ENCODE peak calls at places on chromosomes 16 and 17, in eight cellular contexts. One of them, this sample, is unnamed.

GRCh38 chr16:51763072-51763658 is 612.1 kb upstream of the SALL1 start:
- DNase-seq in Calu3: no peak
- DNase-seq in BE2C: no peak
- DNase-seq in HL-60: no peak
- DNase-seq in cardiac fibroblast: no peak
- DNase-seq in HepG2: no peak
- DNase-seq in lower leg skin: no peak
- DNase-seq in fibroblast of the aortic adventitia: no peak
- DNase-seq in this sample: no peak

GRCh38 chr17:9174779-9175574 is 153.7 kb downstream of the NTN1 start:
- DNase-seq in lower leg skin: no peak
- DNase-seq in HL-60: no peak
- DNase-seq in BE2C: no peak
- DNase-seq in cardiac fibroblast: no peak
- DNase-seq in Calu3: no peak
- DNase-seq in fibroblast of the aortic adventitia: no peak
- DNase-seq in HepG2: no peak
- DNase-seq in this sample: no peak

GRCh38 chr16:88962478-88963152 is 14.4 kb downstream of the CBFA2T3 start:
- DNase-seq in lower leg skin: no peak
- DNase-seq in Calu3: no peak
- DNase-seq in cardiac fibroblast: no peak
- DNase-seq in HL-60: no peak
- DNase-seq in fibroblast of the aortic adventitia: no peak
- DNase-seq in BE2C: no peak
- DNase-seq in HepG2: no peak
- DNase-seq in this sample: no peak

GRCh38 chr16:67673712-67674580 is 7.3 kb downstream of the C16orf86 start:
- DNase-seq in Calu3: peak; percentile 42
- DNase-seq in HepG2: no peak
- DNase-seq in BE2C: peak; percentile 46
- DNase-seq in HL-60: peak; percentile 63
- DNase-seq in cardiac fibroblast: peak; percentile 88
- DNase-seq in fibroblast of the aortic adventitia: no peak
- DNase-seq in lower leg skin: peak; percentile 93
- DNase-seq in this sample: no peak

GRCh38 chr17:17414316-17414937 is 62.4 kb upstream of the MED9 start:
- DNase-seq in lower leg skin: no peak
- DNase-seq in Calu3: no peak
- DNase-seq in HepG2: no peak
- DNase-seq in cardiac fibroblast: peak; percentile 83
- DNase-seq in HL-60: no peak
- DNase-seq in BE2C: no peak
- DNase-seq in fibroblast of the aortic adventitia: peak; percentile 92
- DNase-seq in this sample: no peak

GRCh38 chr17:43613911-43614310 is 47.8 kb downstream of the MEOX1 start:
- DNase-seq in cardiac fibroblast: no peak
- DNase-seq in HepG2: no peak
- DNase-seq in HL-60: no peak
- DNase-seq in fibroblast of the aortic adventitia: peak; percentile 47
- DNase-seq in Calu3: no peak
- DNase-seq in lower leg skin: no peak
- DNase-seq in BE2C: no peak
- DNase-seq in this sample: no peak

GRCh38 chr16:77744136-77744535 is 21.8 kb downstream of the NUDT7 start:
- DNase-seq in HL-60: no peak
- DNase-seq in cardiac fibroblast: no peak
- DNase-seq in BE2C: no peak
- DNase-seq in Calu3: no peak
- DNase-seq in lower leg skin: no peak
- DNase-seq in HepG2: no peak
- DNase-seq in fibroblast of the aortic adventitia: no peak
- DNase-seq in this sample: no peak

GRCh38 chr17:9918352-9918751 is 13.3 kb upstream of the RCVRN start:
- DNase-seq in lower leg skin: no peak
- DNase-seq in HL-60: no peak
- DNase-seq in cardiac fibroblast: no peak
- DNase-seq in BE2C: no peak
- DNase-seq in fibroblast of the aortic adventitia: no peak
- DNase-seq in HepG2: no peak
- DNase-seq in Calu3: no peak
- DNase-seq in this sample: no peak

GRCh38 chr17:47615766-47616424 is 33.8 kb upstream of the KPNB1 start:
- DNase-seq in HL-60: no peak
- DNase-seq in fibroblast of the aortic adventitia: peak; percentile 75
- DNase-seq in lower leg skin: no peak
- DNase-seq in Calu3: no peak
- DNase-seq in HepG2: peak; percentile 52
- DNase-seq in BE2C: no peak
- DNase-seq in cardiac fibroblast: peak; percentile 69
- DNase-seq in this sample: no peak

GRCh38 chr16:65808735-65809134 is 557.8 kb upstream of the CDH5 start:
- DNase-seq in HepG2: no peak
- DNase-seq in fibroblast of the aortic adventitia: no peak
- DNase-seq in lower leg skin: no peak
- DNase-seq in BE2C: no peak
- DNase-seq in Calu3: no peak
- DNase-seq in cardiac fibroblast: no peak
- DNase-seq in HL-60: no peak
- DNase-seq in this sample: no peak

GRCh38 chr17:44188757-44189403 is 2.1 kb downstream of the TMUB2 start:
- DNase-seq in HepG2: no peak
- DNase-seq in HL-60: no peak
- DNase-seq in fibroblast of the aortic adventitia: no peak
- DNase-seq in lower leg skin: no peak
- DNase-seq in BE2C: no peak
- DNase-seq in cardiac fibroblast: no peak
- DNase-seq in Calu3: no peak
- DNase-seq in this sample: no peak

GRCh38 chr17:10631048-10631700 is 25.9 kb downstream of the MYH3 start:
- DNase-seq in fibroblast of the aortic adventitia: peak; percentile 40
- DNase-seq in HepG2: no peak
- DNase-seq in cardiac fibroblast: peak; percentile 43
- DNase-seq in BE2C: peak; percentile 23
- DNase-seq in Calu3: peak; percentile 47
- DNase-seq in HL-60: no peak
- DNase-seq in lower leg skin: no peak
- DNase-seq in this sample: no peak

GRCh38 chr17:72987166-72987565 is 105.3 kb downstream of the SLC39A11 start:
- DNase-seq in BE2C: no peak
- DNase-seq in Calu3: no peak
- DNase-seq in fibroblast of the aortic adventitia: no peak
- DNase-seq in HL-60: no peak
- DNase-seq in cardiac fibroblast: no peak
- DNase-seq in lower leg skin: no peak
- DNase-seq in HepG2: no peak
- DNase-seq in this sample: no peak

GRCh38 chr16:5918553-5919127 is 821.0 kb upstream of the EEF2KMT start:
- DNase-seq in BE2C: no peak
- DNase-seq in lower leg skin: peak; percentile 10
- DNase-seq in HepG2: peak; percentile 2
- DNase-seq in cardiac fibroblast: no peak
- DNase-seq in HL-60: no peak
- DNase-seq in Calu3: peak; percentile 58
- DNase-seq in fibroblast of the aortic adventitia: no peak
- DNase-seq in this sample: no peak

GRCh38 chr17:78935419-78936323 is 10.5 kb upstream of the TIMP2 start:
- DNase-seq in Calu3: no peak
- DNase-seq in HL-60: no peak
- DNase-seq in cardiac fibroblast: peak; percentile 98
- DNase-seq in lower leg skin: peak; percentile 93
- DNase-seq in fibroblast of the aortic adventitia: peak; percentile 99
- DNase-seq in BE2C: peak; percentile 93
- DNase-seq in HepG2: no peak
- DNase-seq in this sample: no peak

DNA sequence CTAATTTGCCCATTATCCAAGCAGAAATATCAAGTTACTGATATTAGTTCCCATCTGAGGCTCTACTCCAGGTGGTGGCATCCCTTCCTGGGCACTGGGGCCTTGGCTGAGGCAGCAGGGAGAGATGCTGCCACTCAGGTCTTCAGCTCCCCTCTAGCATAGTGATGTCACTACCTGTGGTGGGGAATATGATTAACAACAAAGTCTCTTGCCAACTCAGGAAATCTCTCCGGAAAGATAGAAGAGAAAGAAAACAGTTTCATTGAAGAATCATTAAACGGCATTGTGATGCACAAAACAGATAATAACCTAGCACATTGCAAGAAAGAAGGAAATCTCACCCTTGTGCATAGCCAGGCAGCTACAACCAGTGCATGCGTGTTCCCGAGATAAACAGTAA is 12.2 kb upstream of the ZNF267 start:
- DNase-seq in BE2C: no peak
- DNase-seq in lower leg skin: no peak
- DNase-seq in cardiac fibroblast: no peak
- DNase-seq in HL-60: no peak
- DNase-seq in fibroblast of the aortic adventitia: no peak
- DNase-seq in Calu3: no peak
- DNase-seq in HepG2: no peak
- DNase-seq in this sample: no peak
- TF ChIP-seq CTCF in BE2C: no peak
- TF ChIP-seq CTCF in lower leg skin: no peak
- TF ChIP-seq CTCF in cardiac fibroblast: no peak
- TF ChIP-seq CTCF in HL-60: no peak
- TF ChIP-seq CTCF in fibroblast of the aortic adventitia: no peak
- TF ChIP-seq CTCF in Calu3: no peak
- TF ChIP-seq CTCF in HepG2: no peak
- TF ChIP-seq CTCF in this sample: no peak

GRCh38 chr16:85781685-85782370 is 17.5 kb downstream of the EMC8 start:
- DNase-seq in HepG2: peak; percentile 68
- DNase-seq in Calu3: no peak
- DNase-seq in cardiac fibroblast: peak; percentile 61
- DNase-seq in BE2C: no peak
- DNase-seq in lower leg skin: no peak
- DNase-seq in HL-60: no peak
- DNase-seq in fibroblast of the aortic adventitia: peak; percentile 80
- DNase-seq in this sample: no peak

GRCh38 chr16:85781156-85781555 is 18.2 kb downstream of the EMC8 start:
- DNase-seq in Calu3: no peak
- DNase-seq in cardiac fibroblast: no peak
- DNase-seq in HepG2: no peak
- DNase-seq in lower leg skin: no peak
- DNase-seq in HL-60: no peak
- DNase-seq in fibroblast of the aortic adventitia: no peak
- DNase-seq in BE2C: no peak
- DNase-seq in this sample: no peak

GRCh38 chr16:85780281-85780680 is 19.1 kb downstream of the EMC8 start:
- DNase-seq in fibroblast of the aortic adventitia: no peak
- DNase-seq in lower leg skin: no peak
- DNase-seq in cardiac fibroblast: no peak
- DNase-seq in BE2C: no peak
- DNase-seq in HepG2: no peak
- DNase-seq in HL-60: no peak
- DNase-seq in Calu3: no peak
- DNase-seq in this sample: no peak

GRCh38 chr16:85777583-85778310 is 21.6 kb downstream of the EMC8 start:
- DNase-seq in BE2C: no peak
- DNase-seq in fibroblast of the aortic adventitia: no peak
- DNase-seq in cardiac fibroblast: no peak
- DNase-seq in Calu3: peak; percentile 40
- DNase-seq in HepG2: no peak
- DNase-seq in HL-60: no peak
- DNase-seq in lower leg skin: no peak
- DNase-seq in this sample: no peak

DNA sequence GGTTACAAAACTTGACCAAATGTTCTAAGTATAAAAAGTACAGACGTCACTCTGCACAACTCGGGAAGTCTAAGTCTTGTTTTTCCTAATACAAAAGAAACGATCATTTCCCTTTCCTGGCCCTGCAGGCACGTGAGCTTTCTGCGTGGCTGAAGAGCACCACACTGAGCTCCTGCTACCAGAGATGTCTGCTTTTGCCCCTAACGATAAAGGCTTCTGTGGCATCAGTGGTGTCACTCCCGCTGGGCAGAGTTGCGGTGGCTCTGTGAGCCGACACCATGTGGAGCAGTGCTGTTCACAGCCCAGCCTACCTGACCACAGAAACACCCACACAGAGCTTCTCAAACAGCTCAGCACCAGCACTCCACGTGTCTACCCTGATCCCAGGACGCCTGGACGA is 20.5 kb downstream of the EMC8 start:
- DNase-seq in lower leg skin: no peak
- DNase-seq in BE2C: no peak
- DNase-seq in Calu3: no peak
- DNase-seq in HL-60: no peak
- DNase-seq in fibroblast of the aortic adventitia: no peak
- DNase-seq in HepG2: no peak
- DNase-seq in cardiac fibroblast: no peak
- DNase-seq in this sample: no peak
- TF ChIP-seq CTCF in lower leg skin: no peak
- TF ChIP-seq CTCF in BE2C: no peak
- TF ChIP-seq CTCF in Calu3: no peak
- TF ChIP-seq CTCF in HL-60: no peak
- TF ChIP-seq CTCF in fibroblast of the aortic adventitia: no peak
- TF ChIP-seq CTCF in HepG2: no peak
- TF ChIP-seq CTCF in cardiac fibroblast: no peak
- TF ChIP-seq CTCF in this sample: no peak

DNA sequence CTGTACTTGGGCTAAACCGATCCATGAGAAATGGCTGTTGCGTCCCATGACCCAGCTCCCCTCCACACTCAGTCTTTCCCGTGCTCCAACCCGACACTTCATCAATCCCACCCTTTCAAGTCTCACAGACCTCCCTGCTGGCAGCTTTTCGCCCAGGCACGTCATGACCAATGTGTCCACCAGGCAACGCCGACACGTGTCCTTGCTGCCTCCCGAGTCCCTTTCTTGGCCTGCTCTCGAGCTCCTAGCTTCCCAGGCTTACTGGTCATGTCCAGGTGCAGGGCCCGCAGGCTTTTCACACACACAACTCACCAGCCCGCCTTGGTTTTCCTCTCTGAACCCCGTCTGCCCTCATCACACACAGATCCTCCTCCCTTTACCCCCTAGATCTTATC is 12.2 kb downstream of the MNT start:
- DNase-seq in Calu3: no peak
- DNase-seq in cardiac fibroblast: no peak
- DNase-seq in lower leg skin: no peak
- DNase-seq in BE2C: peak; percentile 32
- DNase-seq in HL-60: no peak
- DNase-seq in HepG2: no peak
- DNase-seq in fibroblast of the aortic adventitia: no peak
- DNase-seq in this sample: no peak
- TF ChIP-seq CTCF in Calu3: no peak
- TF ChIP-seq CTCF in cardiac fibroblast: no peak
- TF ChIP-seq CTCF in lower leg skin: no peak
- TF ChIP-seq CTCF in BE2C: no peak
- TF ChIP-seq CTCF in HL-60: no peak
- TF ChIP-seq CTCF in HepG2: no peak
- TF ChIP-seq CTCF in fibroblast of the aortic adventitia: no peak
- TF ChIP-seq CTCF in this sample: peak; percentile 44

DNA sequence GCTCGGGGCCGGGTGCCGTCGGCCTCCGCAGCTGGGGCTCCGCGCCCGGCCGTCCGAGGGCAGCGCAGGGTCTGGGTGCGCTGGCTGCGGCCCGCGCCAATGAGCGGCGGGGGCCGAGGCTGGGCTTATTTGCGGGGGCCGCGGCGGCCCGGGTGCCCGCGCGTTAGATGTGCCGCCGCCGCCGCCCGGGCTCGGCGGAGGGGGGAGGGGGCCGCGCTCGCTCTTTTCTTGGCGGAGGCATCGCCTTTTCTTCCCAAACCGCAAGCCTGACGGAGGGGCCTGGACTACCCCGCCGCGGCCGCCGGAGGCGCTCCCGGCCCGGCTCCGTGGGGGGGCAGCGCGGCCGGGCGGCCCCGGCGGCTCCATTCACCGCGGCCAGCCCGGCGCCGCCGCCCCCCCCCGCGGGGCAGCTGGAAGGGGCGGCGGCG is at the start of gene NOTUM:
- DNase-seq in lower leg skin: no peak
- DNase-seq in HepG2: peak; percentile 79
- DNase-seq in cardiac fibroblast: peak; percentile 45
- DNase-seq in Calu3: no peak
- DNase-seq in HL-60: no peak
- DNase-seq in BE2C: peak; percentile 53
- DNase-seq in fibroblast of the aortic adventitia: peak; percentile 24
- DNase-seq in this sample: peak; percentile 70
- TF ChIP-seq CTCF in lower leg skin: no peak
- TF ChIP-seq CTCF in HepG2: peak; percentile 39
- TF ChIP-seq CTCF in cardiac fibroblast: peak; percentile 26
- TF ChIP-seq CTCF in Calu3: no peak
- TF ChIP-seq CTCF in HL-60: no peak
- TF ChIP-seq CTCF in BE2C: no peak
- TF ChIP-seq CTCF in fibroblast of the aortic adventitia: peak; percentile 50
- TF ChIP-seq CTCF in this sample: peak; percentile 57

This sample was measured in type B pancreatic cell.